ENCODE peak calls at places on chromosomes 4 and X, in five cellular contexts. Y, F, U, X and Q are unnamed samples. For H3K27me3, the result is how much of the 10 kb centered on the place peaks cover.

GRCh38 chr4:53019485-53020382 is 157.6 kb downstream of the RASL11B start:
- DNase-seq in Y (no peak), F (no peak), U (no peak), X (peak), Q (peak)

GRCh38 chr4:34850983-34851382 is 1393.3 kb downstream of the ARAP2 start:
- DNase-seq in Y (no peak), F (no peak), U (no peak), X (peak), Q (no peak)

GRCh38 chrX:38374431-38374830 is 22.0 kb downstream of the OTC start:
- DNase-seq in Y (no peak), F (no peak), U (no peak), X (no peak), Q (no peak)

GRCh38 chr4:2785613-2786012 is 7.3 kb upstream of the SH3BP2 start:
- DNase-seq in Y (peak), F (peak), U (peak), X (peak), Q (no peak)

GRCh38 chrX:32847921-32848320 is 363.4 kb downstream of the DMD start:
- DNase-seq in Y (no peak), F (no peak), U (no peak), X (no peak), Q (no peak)

GRCh38 chrX:83845397-83845796 is 15.5 kb upstream of the CYLC1 start:
- DNase-seq in Y (peak), F (no peak), U (no peak), X (peak), Q (peak)

GRCh38 chr4:1246901-1247810 is 1.8 kb downstream of the CTBP1 start:
- DNase-seq in Y (no peak), F (peak), U (no peak), X (no peak), Q (peak)

GRCh38 chrX:41027388-41027787 is 57.9 kb upstream of the USP9X start:
- DNase-seq in Y (no peak), F (no peak), U (no peak), X (peak), Q (no peak)

GRCh38 chr4:98827661-98828060 is 101.3 kb downstream of the EIF4E start:
- DNase-seq in Y (no peak), F (no peak), U (no peak), X (no peak), Q (no peak)

GRCh38 chr4:173935622-173936405 is 347.7 kb downstream of the FBXO8 start:
- DNase-seq in Y (no peak), F (no peak), U (no peak), X (peak), Q (no peak)

DNA sequence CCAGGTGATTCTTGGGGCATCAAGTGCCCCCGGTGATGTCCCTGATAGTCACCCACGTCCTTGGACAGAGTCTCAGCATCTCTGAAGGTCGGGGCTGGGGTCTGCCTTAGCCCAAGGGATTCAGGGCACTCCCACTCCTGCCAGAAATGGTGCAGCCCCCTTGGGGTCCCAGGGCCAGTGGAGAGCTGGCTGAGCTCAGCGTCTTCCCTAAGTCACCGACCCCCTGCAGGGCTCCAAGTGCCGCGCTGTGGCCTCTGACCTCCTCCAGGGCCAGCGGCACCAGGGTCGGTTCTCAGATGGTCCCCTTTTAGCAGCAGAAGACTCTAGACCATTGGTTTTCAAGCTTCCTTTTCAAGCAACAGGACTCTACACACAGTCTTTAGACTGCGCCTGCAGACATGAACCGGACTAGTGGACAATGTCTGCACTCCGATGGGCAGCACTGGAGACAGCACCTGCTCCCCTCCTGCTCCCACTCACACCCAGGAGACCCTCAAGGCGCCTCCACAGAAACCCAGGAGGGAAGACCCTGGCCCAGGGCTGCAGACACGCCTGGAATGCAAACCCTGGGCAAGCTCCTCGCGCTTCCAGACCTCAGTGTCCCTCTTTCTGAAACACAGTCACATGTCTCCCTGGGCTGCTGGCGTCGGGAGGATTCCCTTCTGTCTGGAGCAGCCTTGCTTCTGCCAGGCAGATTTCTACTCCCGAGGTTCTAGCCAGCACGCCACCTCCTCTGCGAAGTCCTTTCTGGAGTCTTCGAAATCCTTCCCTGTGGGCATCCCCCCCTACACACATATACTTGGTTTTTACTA is 53.9 kb downstream of the ABLIM2 start:
- DNase-seq in Y (no peak), F (peak), U (no peak), X (no peak), Q (no peak)
- H3K27me3 ChIP-seq in Y (under half), F (under half), U (under half), X (half or more), Q (under half)

GRCh38 chr4:8866421-8866820 is 5.2 kb downstream of the HMX1 start:
- DNase-seq in Y (no peak), F (no peak), U (no peak), X (no peak), Q (no peak)
- H3K27me3 ChIP-seq in Y (under half), F (under half), U (half or more), X (half or more), Q (half or more)

DNA sequence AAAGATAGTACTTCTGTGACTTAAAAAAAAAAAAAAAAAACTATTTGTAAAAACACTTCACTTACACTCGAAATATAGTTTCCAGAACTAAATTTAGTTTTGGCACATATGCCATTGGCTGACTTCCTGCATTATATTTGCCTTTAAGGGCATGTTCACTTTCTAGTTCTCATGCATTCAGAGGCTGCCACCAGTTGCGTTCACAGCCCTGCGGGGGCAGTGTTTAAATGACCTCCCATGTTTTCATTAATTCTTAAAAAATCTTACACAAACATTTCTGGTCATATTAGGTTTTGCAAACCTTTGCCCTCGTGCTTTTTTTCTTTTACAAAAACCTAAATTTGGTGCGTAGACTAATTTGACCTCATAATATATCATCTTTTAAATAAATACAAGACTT is 12.5 kb upstream of the ARHGAP6 start:
- DNase-seq in Y (no peak), F (no peak), U (no peak), X (no peak), Q (no peak)
- H3K27me3 ChIP-seq in Y (under half), F (under half), U (under half), X (under half), Q (under half)

GRCh38 chrX:151176351-151176750 is at the start of gene GPR50:
- DNase-seq in Y (no peak), F (no peak), U (no peak), X (no peak), Q (no peak)

GRCh38 chrX:151178746-151179145 is 2.4 kb downstream of the GPR50 start:
- DNase-seq in Y (no peak), F (no peak), U (no peak), X (no peak), Q (no peak)

GRCh38 chrX:151175283-151176062 is 911 bp upstream of the GPR50 start:
- DNase-seq in Y (no peak), F (no peak), U (no peak), X (no peak), Q (no peak)

GRCh38 chrX:151177141-151178027 is 1.0 kb downstream of the GPR50 start:
- DNase-seq in Y (no peak), F (peak), U (no peak), X (no peak), Q (no peak)

DNA sequence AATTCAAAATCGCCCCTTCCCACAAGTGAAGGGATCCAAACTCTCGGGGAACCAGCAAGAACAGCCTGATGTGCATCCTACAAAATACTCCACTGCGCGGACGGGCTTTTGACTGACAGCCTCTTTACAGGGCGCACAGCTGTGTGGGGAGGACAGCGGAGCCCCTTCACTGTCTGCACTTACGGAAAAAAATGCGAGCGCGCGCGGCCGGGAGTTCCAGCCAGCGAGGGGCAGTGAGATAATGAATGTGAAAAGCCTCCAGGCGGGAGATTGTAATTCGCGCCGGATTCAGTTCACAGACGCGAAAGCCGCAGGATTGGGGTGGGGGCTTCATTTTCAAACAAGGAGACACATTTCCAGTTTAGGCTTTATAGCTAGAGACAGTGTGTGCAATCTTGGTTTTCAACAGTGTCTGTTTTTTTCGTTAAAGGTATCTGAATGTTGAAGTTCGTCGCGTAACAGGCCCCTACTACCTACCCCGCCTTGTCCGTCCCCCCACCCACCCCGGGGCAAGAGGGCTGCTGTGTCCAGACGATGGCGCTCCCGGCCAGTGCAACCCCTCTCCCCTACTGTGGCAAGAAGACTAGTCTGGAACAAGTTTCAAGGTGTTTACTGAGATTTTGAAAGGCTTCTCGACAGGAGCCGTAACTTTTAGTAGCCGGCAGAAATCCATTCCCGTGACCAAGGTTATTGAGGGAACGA is 1.7 kb upstream of the GPR50 start:
- DNase-seq in Y (no peak), F (no peak), U (no peak), X (no peak), Q (no peak)
- H3K27me3 ChIP-seq in Y (under half), F (under half), U (under half), X (under half), Q (under half)

DNA sequence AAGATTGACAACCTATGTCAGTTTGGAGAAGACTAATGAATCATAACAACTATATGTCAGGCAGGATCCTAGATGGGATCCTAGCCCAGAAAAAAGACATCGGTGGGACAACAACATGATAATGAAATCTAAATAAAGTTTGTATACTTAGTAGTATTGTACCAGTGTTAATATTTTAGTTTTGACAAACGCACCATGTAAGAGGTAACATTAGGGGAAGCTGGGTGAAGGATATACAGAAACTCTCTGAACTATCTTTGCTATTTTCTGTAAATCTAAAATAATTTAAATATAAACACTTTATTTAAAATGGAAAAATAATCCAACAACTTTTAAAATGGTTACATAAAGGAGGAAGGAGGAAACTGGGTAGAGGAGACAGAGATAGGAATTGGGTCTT is 105.6 kb upstream of the AP1S2 start:
- DNase-seq in Y (no peak), F (no peak), U (no peak), X (no peak), Q (no peak)
- H3K27me3 ChIP-seq in Y (under half), F (under half), U (under half), X (under half), Q (under half)

GRCh38 chr4:6549890-6550620 is 24.9 kb upstream of the MAN2B2 start:
- DNase-seq in Y (no peak), F (no peak), U (no peak), X (no peak), Q (peak)
- H3K27me3 ChIP-seq in Y (under half), F (under half), U (under half), X (half or more), Q (under half)

GRCh38 chrX:109389917-109390316 is 92.0 kb downstream of the GUCY2F start:
- DNase-seq in Y (no peak), F (no peak), U (no peak), X (no peak), Q (no peak)

GRCh38 chrX:109392895-109393294 is 89.0 kb downstream of the GUCY2F start:
- DNase-seq in Y (no peak), F (no peak), U (no peak), X (no peak), Q (no peak)

GRCh38 chrX:109393859-109394258 is 88.0 kb downstream of the GUCY2F start:
- DNase-seq in Y (no peak), F (no peak), U (no peak), X (no peak), Q (no peak)

GRCh38 chrX:109384569-109385174 is 97.2 kb downstream of the GUCY2F start:
- DNase-seq in Y (no peak), F (no peak), U (no peak), X (peak), Q (no peak)

GRCh38 chrX:109390556-109390955 is 91.3 kb downstream of the GUCY2F start:
- DNase-seq in Y (no peak), F (no peak), U (no peak), X (no peak), Q (no peak)
- H3K27me3 ChIP-seq in Y (under half), F (under half), U (under half), X (half or more), Q (under half)

DNA sequence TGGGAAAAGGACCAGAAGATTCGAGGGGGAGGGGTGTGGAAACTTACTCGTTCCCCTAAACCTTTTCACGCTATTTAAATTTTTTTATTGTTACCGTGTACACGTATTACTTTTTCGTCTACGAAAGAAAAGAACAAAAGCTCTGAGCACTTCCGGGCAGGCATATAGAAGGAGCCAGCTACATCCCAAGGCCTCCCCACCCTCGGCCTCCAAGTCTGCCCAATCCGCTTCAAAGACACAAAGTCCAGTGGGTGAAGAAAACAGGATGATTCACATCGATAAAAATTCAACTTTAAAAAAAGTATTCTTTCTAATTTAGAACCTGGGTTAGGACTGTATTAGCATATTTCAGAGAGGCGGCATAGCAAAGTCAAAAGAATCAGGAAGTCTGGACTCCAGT is 23.1 kb downstream of the SEL1L3 start:
- DNase-seq in Y (no peak), F (no peak), U (no peak), X (no peak), Q (no peak)
- H3K27me3 ChIP-seq in Y (under half), F (under half), U (under half), X (under half), Q (under half)